ENCODE peak calls at places on chromosomes 1 and 21, in ten cellular contexts. One of them, this sample, is unnamed.

GRCh38 chr1:41672173-41672572 is 187.7 kb upstream of the EDN2 start:
- DNase-seq in endothelial cell: no peak
- DNase-seq in head of caudate nucleus: no peak
- DNase-seq in DMS153: no peak
- DNase-seq in T-helper 17 cell: no peak
- DNase-seq in NCI-H1930: no peak
- DNase-seq in cardiac fibroblast: peak; percentile 62
- DNase-seq in left colon: no peak
- DNase-seq in stimulated activated CD4-positive, alpha-beta T cell treated with anti-CD3 and anti-CD28 coated beads, Interleukin-15, amount 100 ng/mL, for 24 hours: no peak
- DNase-seq in uterus: no peak
- DNase-seq in this sample: no peak

GRCh38 chr1:82517586-82517985 is 716.9 kb downstream of the ADGRL2 start:
- DNase-seq in endothelial cell: peak; percentile 7
- DNase-seq in head of caudate nucleus: peak; percentile 10
- DNase-seq in DMS153: no peak
- DNase-seq in T-helper 17 cell: no peak
- DNase-seq in NCI-H1930: no peak
- DNase-seq in cardiac fibroblast: peak; percentile 35
- DNase-seq in left colon: peak; percentile 7
- DNase-seq in stimulated activated CD4-positive, alpha-beta T cell treated with anti-CD3 and anti-CD28 coated beads, Interleukin-15, amount 100 ng/mL, for 24 hours: no peak
- DNase-seq in uterus: peak; percentile 50
- DNase-seq in this sample: no peak

GRCh38 chr1:161100534-161100933 is 2.4 kb downstream of the KLHDC9 start:
- DNase-seq in endothelial cell: no peak
- DNase-seq in head of caudate nucleus: no peak
- DNase-seq in DMS153: no peak
- DNase-seq in T-helper 17 cell: no peak
- DNase-seq in NCI-H1930: no peak
- DNase-seq in cardiac fibroblast: no peak
- DNase-seq in left colon: no peak
- DNase-seq in stimulated activated CD4-positive, alpha-beta T cell treated with anti-CD3 and anti-CD28 coated beads, Interleukin-15, amount 100 ng/mL, for 24 hours: no peak
- DNase-seq in uterus: no peak
- DNase-seq in this sample: no peak

GRCh38 chr1:21685944-21686678 is 17.0 kb upstream of the RAP1GAP start:
- DNase-seq in endothelial cell: no peak
- DNase-seq in head of caudate nucleus: no peak
- DNase-seq in DMS153: no peak
- DNase-seq in T-helper 17 cell: no peak
- DNase-seq in NCI-H1930: no peak
- DNase-seq in cardiac fibroblast: no peak
- DNase-seq in left colon: no peak
- DNase-seq in stimulated activated CD4-positive, alpha-beta T cell treated with anti-CD3 and anti-CD28 coated beads, Interleukin-15, amount 100 ng/mL, for 24 hours: no peak
- DNase-seq in uterus: no peak
- DNase-seq in this sample: no peak

GRCh38 chr21:26490771-26491170 is 82.3 kb downstream of the CYYR1 start:
- DNase-seq in endothelial cell: no peak
- DNase-seq in head of caudate nucleus: no peak
- DNase-seq in DMS153: no peak
- DNase-seq in T-helper 17 cell: no peak
- DNase-seq in NCI-H1930: no peak
- DNase-seq in cardiac fibroblast: peak; percentile 8
- DNase-seq in left colon: no peak
- DNase-seq in stimulated activated CD4-positive, alpha-beta T cell treated with anti-CD3 and anti-CD28 coated beads, Interleukin-15, amount 100 ng/mL, for 24 hours: no peak
- DNase-seq in uterus: no peak
- DNase-seq in this sample: no peak

GRCh38 chr1:97348599-97349265 is 572.1 kb downstream of the DPYD start:
- DNase-seq in endothelial cell: peak; percentile 7
- DNase-seq in head of caudate nucleus: no peak
- DNase-seq in DMS153: no peak
- DNase-seq in T-helper 17 cell: no peak
- DNase-seq in NCI-H1930: no peak
- DNase-seq in cardiac fibroblast: peak; percentile 66
- DNase-seq in left colon: no peak
- DNase-seq in stimulated activated CD4-positive, alpha-beta T cell treated with anti-CD3 and anti-CD28 coated beads, Interleukin-15, amount 100 ng/mL, for 24 hours: no peak
- DNase-seq in uterus: no peak
- DNase-seq in this sample: no peak

GRCh38 chr21:16633851-16634521 is 878.9 kb upstream of the CXADR start:
- DNase-seq in endothelial cell: no peak
- DNase-seq in head of caudate nucleus: no peak
- DNase-seq in DMS153: no peak
- DNase-seq in T-helper 17 cell: no peak
- DNase-seq in NCI-H1930: no peak
- DNase-seq in cardiac fibroblast: peak; percentile 81
- DNase-seq in left colon: no peak
- DNase-seq in stimulated activated CD4-positive, alpha-beta T cell treated with anti-CD3 and anti-CD28 coated beads, Interleukin-15, amount 100 ng/mL, for 24 hours: no peak
- DNase-seq in uterus: no peak
- DNase-seq in this sample: peak; percentile 61

GRCh38 chr21:15282666-15283065 is 217.9 kb upstream of the NRIP1 start:
- DNase-seq in endothelial cell: no peak
- DNase-seq in head of caudate nucleus: no peak
- DNase-seq in DMS153: no peak
- DNase-seq in T-helper 17 cell: no peak
- DNase-seq in NCI-H1930: no peak
- DNase-seq in cardiac fibroblast: no peak
- DNase-seq in left colon: no peak
- DNase-seq in stimulated activated CD4-positive, alpha-beta T cell treated with anti-CD3 and anti-CD28 coated beads, Interleukin-15, amount 100 ng/mL, for 24 hours: no peak
- DNase-seq in uterus: no peak
- DNase-seq in this sample: no peak

GRCh38 chr1:245079021-245079609 is 75.7 kb upstream of the KIF26B start:
- DNase-seq in endothelial cell: peak; percentile 12
- DNase-seq in head of caudate nucleus: no peak
- DNase-seq in DMS153: peak; percentile 2
- DNase-seq in T-helper 17 cell: no peak
- DNase-seq in NCI-H1930: no peak
- DNase-seq in cardiac fibroblast: peak; percentile 83
- DNase-seq in left colon: no peak
- DNase-seq in stimulated activated CD4-positive, alpha-beta T cell treated with anti-CD3 and anti-CD28 coated beads, Interleukin-15, amount 100 ng/mL, for 24 hours: no peak
- DNase-seq in uterus: no peak
- DNase-seq in this sample: peak; percentile 10